ENCODE peak calls at places on chromosomes 4 and X, in six cellular contexts. N, W, X, T, O and E are unnamed samples.
A peak's percentile ranks its signal among the peaks of the same experiment; 100 is the strongest.

GRCh38 chrX:51332188-51332942 is at the start of gene NUDT10:
- DNase-seq in N (peak; percentile 92), W (peak; percentile 41), X (peak; percentile 2), T (peak; percentile 59), O (peak; percentile 10), E (peak; percentile 18)

GRCh38 chr4:17097369-17097768 is 198.9 kb upstream of the LDB2 start:
- DNase-seq in N (no peak), W (no peak), X (no peak), T (no peak), O (no peak), E (no peak)

GRCh38 chr4:72031868-72032619 is at the start of gene NPFFR2:
- DNase-seq in N (peak; percentile 92), W (no peak), X (peak; percentile 2), T (no peak), O (no peak), E (no peak)

GRCh38 chr4:127240721-127241120 is 392.0 kb upstream of the INTU start:
- DNase-seq in N (no peak), W (no peak), X (peak; percentile 4), T (no peak), O (no peak), E (no peak)

GRCh38 chr4:153409412-153409811 is 56.7 kb upstream of the TMEM131L start:
- DNase-seq in N (no peak), W (no peak), X (peak; percentile 81), T (no peak), O (peak; percentile 89), E (no peak)

GRCh38 chr4:104693601-104694201 is 199.0 kb upstream of the CXXC4 start:
- DNase-seq in N (no peak), W (no peak), X (peak; percentile 55), T (no peak), O (peak; percentile 21), E (peak; percentile 4)

GRCh38 chr4:96742332-96743014 is 902.6 kb downstream of the PDHA2 start:
- DNase-seq in N (no peak), W (no peak), X (no peak), T (no peak), O (no peak), E (no peak)

GRCh38 chr4:23091674-23092073 is 398.9 kb downstream of the GBA3 start:
- DNase-seq in N (no peak), W (no peak), X (no peak), T (no peak), O (no peak), E (no peak)

GRCh38 chr4:185343726-185344581 is 51.8 kb downstream of the LRP2BP start:
- DNase-seq in N (no peak), W (no peak), X (peak; percentile 78), T (no peak), O (peak; percentile 27), E (no peak)

DNA sequence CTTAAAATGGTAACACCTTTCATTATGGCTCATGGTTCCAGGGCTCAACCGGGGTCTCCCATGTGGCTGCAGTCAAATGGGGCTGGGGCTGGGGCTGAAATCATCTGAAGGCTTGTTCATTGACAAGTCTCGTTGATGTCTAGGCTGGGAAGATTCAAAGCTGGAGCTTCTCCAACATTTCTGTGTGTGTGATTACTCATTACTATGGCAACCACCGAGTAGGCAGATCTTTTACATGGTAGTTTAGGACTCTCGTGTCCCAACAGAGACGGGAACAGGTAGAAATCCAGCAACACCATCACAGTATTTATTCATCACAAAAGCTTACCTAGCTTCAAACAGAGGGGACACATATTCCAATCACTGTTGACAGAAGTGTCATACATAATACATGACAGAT is 7.8 kb downstream of the YTHDC1 start:
- DNase-seq in N (no peak), W (no peak), X (peak; percentile 46), T (no peak), O (peak; percentile 73), E (no peak)
- H3K4me3 ChIP-seq in N (peak overlapping the region; percentile 52), W (no peak overlapping the region), X (no peak overlapping the region), T (no peak overlapping the region), O (no peak overlapping the region), E (peak overlapping the region; percentile 58)

GRCh38 chr4:187475901-187476300 is 519.7 kb upstream of the ZFP42 start:
- DNase-seq in N (no peak), W (no peak), X (no peak), T (no peak), O (no peak), E (no peak)

GRCh38 chr4:187474238-187474637 is 521.3 kb upstream of the ZFP42 start:
- DNase-seq in N (no peak), W (no peak), X (no peak), T (no peak), O (no peak), E (no peak)

GRCh38 chr4:187480146-187481145 is 515.1 kb upstream of the ZFP42 start:
- DNase-seq in N (no peak), W (no peak), X (no peak), T (no peak), O (peak; percentile 47), E (no peak)

GRCh38 chr4:187477224-187477623 is 518.3 kb upstream of the ZFP42 start:
- DNase-seq in N (no peak), W (no peak), X (no peak), T (no peak), O (no peak), E (no peak)

DNA sequence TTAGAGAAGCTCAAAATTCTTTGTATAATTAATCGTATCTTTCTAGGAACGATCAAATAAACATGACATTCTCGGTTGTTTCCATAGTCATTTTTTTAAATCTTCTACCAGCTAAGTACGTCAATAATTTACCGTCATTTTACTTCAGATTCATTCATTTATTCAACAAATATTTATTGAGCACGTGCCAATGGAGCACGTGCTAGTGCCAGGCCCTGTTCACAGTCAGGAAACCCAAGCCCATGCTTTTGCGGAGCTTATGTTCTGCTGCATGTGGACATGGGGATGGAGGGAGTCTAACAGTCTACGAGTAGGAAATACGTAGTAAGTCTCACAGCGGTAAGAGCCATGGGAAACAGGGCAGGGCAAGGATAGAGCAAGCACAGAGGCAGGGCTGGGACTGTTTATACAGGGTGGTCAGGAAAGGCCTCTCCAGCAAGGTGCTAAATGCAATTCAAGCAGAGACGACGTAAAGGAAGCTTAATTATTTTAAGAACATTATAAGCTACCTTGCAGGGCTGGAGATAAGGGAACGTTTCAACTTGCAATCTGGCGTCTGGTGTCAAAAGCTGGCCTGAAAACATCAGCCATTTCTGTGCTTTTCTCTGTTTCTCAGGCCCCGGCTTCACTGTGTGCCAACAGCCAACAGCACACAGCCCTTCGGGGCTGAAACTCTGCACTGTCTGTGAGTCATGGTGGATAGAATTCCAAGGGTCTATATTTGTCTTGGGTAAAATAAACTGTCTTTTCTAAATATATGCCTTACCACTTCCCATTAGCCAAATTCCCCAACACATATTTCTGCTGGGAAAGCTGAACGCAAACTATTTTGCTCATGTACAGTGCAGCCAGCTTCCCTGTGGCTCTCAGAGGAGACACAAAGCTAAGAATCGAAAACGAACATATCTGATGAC is 517.0 kb upstream of the ZFP42 start:
- DNase-seq in N (no peak), W (no peak), X (peak; percentile 9), T (no peak), O (peak; percentile 95), E (no peak)
- H3K4me3 ChIP-seq in N (no peak overlapping the region), W (no peak overlapping the region), X (no peak overlapping the region), T (no peak overlapping the region), O (no peak overlapping the region), E (no peak overlapping the region)

DNA sequence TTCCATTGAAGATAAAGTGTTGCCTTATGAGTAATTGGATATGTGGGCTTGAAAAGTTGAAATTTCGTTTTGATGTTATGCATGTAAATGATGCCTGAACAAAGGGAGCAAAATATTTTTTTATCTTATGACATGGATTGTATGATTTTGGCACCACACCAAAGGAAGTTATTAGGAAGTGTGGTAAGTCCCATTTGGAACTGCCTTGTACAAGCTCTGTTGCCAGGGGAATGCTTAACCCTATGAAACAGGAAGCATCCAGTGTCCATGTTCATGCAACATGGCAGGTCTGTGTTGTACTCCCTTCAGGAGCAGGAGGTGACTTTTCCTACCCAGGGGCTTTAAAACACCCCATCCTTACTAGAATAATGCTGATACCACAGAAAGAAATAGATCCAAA is 13.2 kb downstream of the SMPX start:
- DNase-seq in N (no peak), W (no peak), X (no peak), T (no peak), O (no peak), E (no peak)
- H3K4me3 ChIP-seq in N (no peak overlapping the region), W (no peak overlapping the region), X (no peak overlapping the region), T (no peak overlapping the region), O (no peak overlapping the region), E (no peak overlapping the region)

GRCh38 chrX:10611441-10612090 is 8.8 kb downstream of the MID1 start:
- DNase-seq in N (no peak), W (no peak), X (no peak), T (no peak), O (peak; percentile 27), E (no peak)
- H3K4me3 ChIP-seq in N (no peak overlapping the region), W (no peak overlapping the region), X (no peak overlapping the region), T (no peak overlapping the region), O (no peak overlapping the region), E (no peak overlapping the region)

GRCh38 chr4:113893546-113893945 is 85.9 kb downstream of the ARSJ start:
- DNase-seq in N (no peak), W (no peak), X (peak; percentile 41), T (no peak), O (peak; percentile 32), E (no peak)

GRCh38 chr4:113901994-113902787 is 77.3 kb downstream of the ARSJ start:
- DNase-seq in N (no peak), W (no peak), X (no peak), T (no peak), O (no peak), E (peak; percentile 44)

GRCh38 chr4:113905301-113905700 is 74.1 kb downstream of the ARSJ start:
- DNase-seq in N (no peak), W (no peak), X (no peak), T (no peak), O (no peak), E (no peak)

DNA sequence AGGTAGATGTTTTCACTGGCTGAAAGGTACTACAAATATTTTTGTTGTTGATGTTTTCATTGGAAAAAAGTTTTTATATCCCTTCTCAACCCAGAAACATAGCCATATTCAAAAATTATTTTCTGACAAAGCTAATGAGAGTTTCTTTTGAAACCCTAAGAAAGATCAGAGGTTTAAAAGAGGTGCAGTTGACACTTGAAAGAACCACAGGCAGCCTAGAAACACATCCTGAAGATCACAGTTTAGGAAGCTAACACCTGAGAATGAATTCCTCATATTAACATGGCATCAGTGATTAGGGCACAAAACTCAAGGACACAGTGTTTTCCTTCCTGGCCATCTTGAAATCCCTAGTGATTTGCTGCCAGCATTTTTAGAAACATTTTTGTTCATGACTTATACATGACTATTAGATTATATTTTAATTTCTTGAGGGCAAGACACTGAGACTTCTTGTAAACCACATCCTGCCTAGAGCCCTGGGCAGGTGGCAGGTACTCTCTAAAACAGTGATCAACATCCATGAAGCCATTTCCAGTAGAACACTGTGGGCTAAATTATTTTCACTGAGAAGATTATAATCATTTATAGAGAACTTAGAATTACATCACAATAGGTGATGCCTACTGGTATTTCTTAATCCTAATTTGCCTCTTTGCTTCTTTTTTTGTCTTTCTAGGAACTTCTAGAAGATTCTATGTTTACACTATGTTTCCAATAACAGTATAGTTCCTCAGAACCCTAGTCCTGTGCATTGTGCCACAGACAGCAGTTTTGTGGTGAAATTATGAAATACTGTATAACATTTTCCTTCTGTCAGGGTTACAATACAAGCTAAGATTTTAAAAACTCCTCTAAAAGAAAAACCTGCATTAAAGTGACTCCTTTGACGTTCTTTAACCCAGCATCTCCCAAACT is 79.9 kb downstream of the ARSJ start:
- DNase-seq in N (no peak), W (no peak), X (no peak), T (no peak), O (no peak), E (peak; percentile 77)
- H3K4me3 ChIP-seq in N (no peak overlapping the region), W (no peak overlapping the region), X (no peak overlapping the region), T (no peak overlapping the region), O (no peak overlapping the region), E (peak overlapping the region; percentile 61)